ENCODE peak calls at places on chromosomes 12 and 14, in eight cellular contexts. R, P, D, G, A, F, B and U are unnamed samples. For H3K4me1, the result is how much of the 10 kb centered on the place peaks cover.

GRCh38 chr12:34300376-34301250 is 278.3 kb downstream of the ALG10 start:
- DNase-seq in A (no peak), G (no peak), D (no peak), F (no peak), P (no peak), R (no peak), B (no peak), U (no peak)

GRCh38 chr12:68675098-68675842 is 11.5 kb upstream of the NUP107 start:
- DNase-seq in G (no peak), R (no peak), B (no peak), F (peak), D (no peak), A (peak), P (no peak), U (no peak)

GRCh38 chr14:47332099-47332498 is 343.3 kb downstream of the MDGA2 start:
- DNase-seq in F (no peak), P (no peak), D (no peak), G (no peak), R (no peak), A (no peak), B (no peak), U (no peak)

GRCh38 chr12:112686373-112686772 is 105.2 kb upstream of the RPH3A start:
- DNase-seq in B (no peak), A (no peak), G (no peak), P (no peak), D (no peak), F (no peak), R (no peak), U (no peak)

GRCh38 chr12:14578646-14579045 is 11.0 kb upstream of the PLBD1 start:
- DNase-seq in B (no peak), P (no peak), G (no peak), R (no peak), D (no peak), F (no peak), A (no peak), U (no peak)

GRCh38 chr12:70711831-70712230 is 74.6 kb upstream of the PTPRB start:
- DNase-seq in F (no peak), B (no peak), R (no peak), P (no peak), G (no peak), D (no peak), A (no peak), U (no peak)

GRCh38 chr12:7638764-7639570 is 26.7 kb downstream of the APOBEC1 start:
- DNase-seq in R (peak), F (peak), B (peak), P (peak), A (peak), G (peak), D (peak), U (peak)

GRCh38 chr12:100427078-100427477 is 46.6 kb upstream of the NR1H4 start:
- DNase-seq in G (peak), D (no peak), P (no peak), B (no peak), A (no peak), F (no peak), R (peak), U (no peak)

GRCh38 chr12:105053116-105053572 is 31.1 kb downstream of the ALDH1L2 start:
- DNase-seq in B (peak), R (peak), G (peak), D (peak), A (peak), F (peak), P (peak), U (peak)

GRCh38 chr12:8941691-8942478 is 7.6 kb downstream of the M6PR start:
- DNase-seq in A (no peak), F (no peak), D (no peak), P (no peak), B (no peak), G (no peak), R (no peak), U (no peak)

GRCh38 chr14:67241416-67242362 is at the start of gene PALS1:
- DNase-seq in B (peak), D (no peak), R (peak), F (no peak), A (no peak), P (no peak), G (no peak), U (no peak)

GRCh38 chr14:37035401-37035800 is 137.0 kb downstream of the SLC25A21 start:
- DNase-seq in F (no peak), A (no peak), R (no peak), B (no peak), G (no peak), D (no peak), P (no peak), U (no peak)

GRCh38 chr12:58489394-58489793 is 430.9 kb downstream of the LRIG3 start:
- DNase-seq in A (no peak), B (no peak), D (no peak), P (no peak), F (no peak), R (no peak), G (no peak), U (no peak)

GRCh38 chr14:99673328-99674063 is 10.6 kb upstream of the CYP46A1 start:
- DNase-seq in D (no peak), G (no peak), R (no peak), A (no peak), P (no peak), F (no peak), B (no peak), U (no peak)

GRCh38 chr12:107990325-107990724 is 138.8 kb upstream of the WSCD2 start:
- DNase-seq in B (peak), A (no peak), R (peak), F (peak), D (peak), P (no peak), G (no peak), U (no peak)

GRCh38 chr12:6294533-6295186 is 15.8 kb upstream of the PLEKHG6 start:
- DNase-seq in G (no peak), D (no peak), P (no peak), R (no peak), B (no peak), A (no peak), F (peak), U (no peak)

GRCh38 chr12:112107728-112108447 is 695 bp downstream of the NAA25 start:
- DNase-seq in G (no peak), D (no peak), F (peak), P (no peak), B (peak), A (no peak), R (no peak), U (peak)

GRCh38 chr12:43776498-43776897 is 17.7 kb downstream of the IRAK4 start:
- DNase-seq in P (no peak), D (peak), F (no peak), R (peak), A (no peak), B (peak), G (no peak), U (no peak)

GRCh38 chr12:114680498-114681148 is 3.4 kb downstream of the TBX3 start:
- DNase-seq in P (no peak), R (no peak), D (no peak), B (no peak), F (no peak), G (no peak), A (no peak), U (no peak)

GRCh38 chr14:89773644-89774316 is 180.8 kb downstream of the EFCAB11 start:
- DNase-seq in F (peak), A (peak), P (peak), B (no peak), D (no peak), G (no peak), R (no peak), U (no peak)

GRCh38 chr12:125406131-125406530 is 340.9 kb downstream of the AACS start:
- DNase-seq in P (no peak), R (no peak), A (no peak), F (no peak), G (no peak), D (no peak), B (no peak), U (no peak)

GRCh38 chr12:131855521-131856142 is 27.4 kb downstream of the MMP17 start:
- DNase-seq in B (no peak), P (no peak), F (no peak), A (no peak), R (no peak), G (no peak), D (no peak), U (no peak)

GRCh38 chr14:92341791-92342190 is 18.8 kb downstream of the SLC24A4 start:
- DNase-seq in R (no peak), G (no peak), A (no peak), P (no peak), D (no peak), F (no peak), B (no peak), U (no peak)

GRCh38 chr12:77213316-77213715 is 147.9 kb upstream of the E2F7 start:
- DNase-seq in P (no peak), B (no peak), D (no peak), G (no peak), A (peak), R (no peak), F (peak), U (no peak)

GRCh38 chr12:98696036-98696646 is 51.1 kb downstream of the APAF1 start:
- DNase-seq in G (no peak), D (no peak), P (no peak), A (no peak), R (no peak), B (no peak), F (no peak), U (no peak)

GRCh38 chr14:87430810-87431209 is 562.2 kb downstream of the GALC start:
- DNase-seq in F (no peak), R (no peak), D (no peak), A (no peak), P (no peak), G (peak), B (no peak), U (no peak)

GRCh38 chr12:109385339-109386078 is 37.8 kb downstream of the MYO1H start:
- DNase-seq in D (no peak), R (peak), A (no peak), G (peak), P (no peak), F (no peak), B (peak), U (no peak)

GRCh38 chr14:21068521-21069387 is 1.4 kb upstream of the ARHGEF40 start:
- DNase-seq in R (peak), B (peak), F (peak), A (peak), P (no peak), G (no peak), D (peak), U (no peak)

GRCh38 chr12:130775953-130776856 is 60.1 kb upstream of the RIMBP2 start:
- DNase-seq in A (no peak), G (no peak), B (no peak), P (no peak), R (peak), F (peak), D (no peak), U (peak)

GRCh38 chr12:13154027-13154538 is 42.4 kb upstream of the EMP1 start:
- DNase-seq in R (no peak), B (no peak), F (no peak), P (no peak), G (no peak), D (no peak), A (no peak), U (no peak)

GRCh38 chr12:91926810-91927209 is 218.8 kb downstream of the BTG1 start:
- DNase-seq in F (no peak), P (no peak), D (no peak), A (no peak), R (no peak), B (no peak), G (peak), U (no peak)

GRCh38 chr14:90109858-90110257 is 48.1 kb downstream of the KCNK13 start:
- DNase-seq in P (peak), G (no peak), A (no peak), D (no peak), R (peak), B (peak), F (no peak), U (no peak)

GRCh38 chr12:6347367-6348338 is 5.8 kb upstream of the TNFRSF1A start:
- DNase-seq in B (no peak), D (no peak), P (no peak), G (no peak), F (no peak), R (no peak), A (peak), U (peak)

GRCh38 chr12:55829967-55830600 is 697 bp upstream of the DNAJC14 start:
- DNase-seq in F (peak), D (peak), A (peak), G (no peak), B (peak), P (no peak), R (no peak), U (peak)

GRCh38 chr14:97640031-97640430 is 842.8 kb downstream of the VRK1 start:
- DNase-seq in A (no peak), F (no peak), D (no peak), G (no peak), B (no peak), R (no peak), P (no peak), U (no peak)

GRCh38 chr14:21656980-21657379 is 3.3 kb downstream of the OR4E2 start:
- DNase-seq in R (no peak), G (no peak), A (no peak), B (no peak), F (no peak), D (no peak), P (no peak), U (no peak)

GRCh38 chr12:7433276-7433822 is 10.6 kb downstream of the CD163L1 start:
- DNase-seq in B (no peak), R (peak), F (no peak), D (no peak), A (no peak), P (no peak), G (no peak), U (no peak)

GRCh38 chr14:104361921-104362681 is 217.5 kb upstream of the C14orf180 start:
- DNase-seq in R (no peak), P (no peak), A (peak), B (peak), D (no peak), G (no peak), F (no peak), U (peak)

GRCh38 chr14:59511916-59512530 is 27.7 kb downstream of the JKAMP start:
- DNase-seq in P (peak), D (no peak), G (no peak), B (peak), A (no peak), R (no peak), F (peak), U (no peak)

GRCh38 chr12:117506333-117506732 is 144.9 kb upstream of the NOS1 start:
- DNase-seq in D (no peak), R (no peak), F (no peak), G (no peak), P (no peak), B (no peak), A (no peak), U (no peak)

GRCh38 chr12:117514016-117514415 is 152.6 kb upstream of the NOS1 start:
- DNase-seq in F (no peak), G (no peak), P (no peak), R (no peak), A (peak), B (no peak), D (peak), U (no peak)

GRCh38 chr12:117513353-117513752 is 151.9 kb upstream of the NOS1 start:
- DNase-seq in F (no peak), B (no peak), G (no peak), D (peak), A (peak), P (no peak), R (no peak), U (no peak)

GRCh38 chr12:117507547-117507946 is 146.1 kb upstream of the NOS1 start:
- DNase-seq in P (no peak), G (no peak), R (no peak), F (no peak), B (no peak), D (peak), A (peak), U (no peak)

DNA sequence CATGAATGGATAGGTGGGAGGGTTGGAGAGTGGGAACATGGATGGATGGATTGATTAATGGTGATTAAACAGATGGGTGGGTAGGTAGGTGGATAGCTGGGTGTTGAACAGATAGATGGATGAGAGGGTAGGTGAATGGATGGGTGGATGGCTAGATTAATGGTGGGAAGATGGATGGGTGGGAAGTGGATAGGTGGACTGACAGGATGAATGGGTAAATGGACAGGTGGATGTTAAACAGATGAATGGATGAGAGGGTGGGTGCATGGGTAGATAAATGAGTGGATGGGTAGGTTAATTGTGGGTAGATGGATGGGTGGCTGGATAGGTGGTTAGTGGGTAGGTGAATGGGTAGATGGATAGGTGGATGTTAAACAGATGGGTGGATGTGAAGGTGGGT is 147.0 kb upstream of the NOS1 start:
- DNase-seq in B (no peak), P (no peak), D (no peak), A (no peak), R (no peak), G (no peak), F (no peak), U (no peak)
- TF ChIP-seq POLR2AphosphoS5 in B (no peak), P (no peak), D (no peak), A (no peak), R (no peak), G (no peak), F (no peak), U (no peak)

GRCh38 chr14:61103541-61104339 is 122.7 kb downstream of the SLC38A6 start:
- DNase-seq in G (peak), F (peak), P (peak), A (no peak), B (peak), D (no peak), R (peak), U (no peak)
- H3K4me1 ChIP-seq in G (under half), F (under half), P (under half), A (under half), B (under half), D (under half), R (under half), U (under half)

GRCh38 chr14:68842298-68842697 is 49.4 kb upstream of the ZFP36L1 start:
- DNase-seq in G (no peak), B (no peak), F (no peak), A (no peak), R (no peak), D (no peak), P (no peak), U (no peak)
- TF ChIP-seq POLR2AphosphoS5 in G (no peak), B (no peak), F (no peak), A (no peak), R (no peak), D (no peak), P (no peak), U (no peak)

GRCh38 chr12:48677782-48678181 is 4.3 kb downstream of the KANSL2 start:
- DNase-seq in B (no peak), D (no peak), F (no peak), P (no peak), A (no peak), R (no peak), G (no peak), U (no peak)
- H3K4me1 ChIP-seq in B (under half), D (under half), F (under half), P (under half), A (half or more), R (under half), G (under half), U (under half)

GRCh38 chr14:94378527-94379290 is 9.7 kb downstream of the SERPINA1 start:
- DNase-seq in G (no peak), P (no peak), B (no peak), D (no peak), R (no peak), F (no peak), A (no peak), U (no peak)
- TF ChIP-seq POLR2AphosphoS5 in G (no peak), P (no peak), B (no peak), D (no peak), R (no peak), F (no peak), A (no peak), U (no peak)

GRCh38 chr12:106776897-106777296 is 2.4 kb downstream of the RIC8B start:
- DNase-seq in F (no peak), B (no peak), A (no peak), G (no peak), R (no peak), P (no peak), D (no peak), U (no peak)

GRCh38 chr12:106771425-106771824 is 3.1 kb upstream of the RIC8B start:
- DNase-seq in R (no peak), D (no peak), G (no peak), B (no peak), P (no peak), A (no peak), F (no peak), U (no peak)

GRCh38 chr12:106773286-106773685 is 1.2 kb upstream of the RIC8B start:
- DNase-seq in P (no peak), F (no peak), A (no peak), D (no peak), R (no peak), B (peak), G (no peak), U (no peak)

GRCh38 chr12:106774808-106775524 is 484 bp downstream of the RIC8B start:
- DNase-seq in G (no peak), D (no peak), P (no peak), R (no peak), B (peak), F (no peak), A (no peak), U (no peak)

GRCh38 chr12:106773945-106774807 is at the start of gene RIC8B:
- DNase-seq in F (peak), G (peak), R (peak), B (peak), D (peak), P (peak), A (peak), U (peak)
- H3K4me1 ChIP-seq in F (under half), G (under half), R (under half), B (under half), D (under half), P (under half), A (under half), U (under half)

GRCh38 chr14:77799863-77800730 is at the start of gene ADCK1:
- DNase-seq in R (peak), B (peak), P (no peak), F (peak), D (peak), A (peak), G (no peak), U (peak)
- TF ChIP-seq POLR2AphosphoS5 in R (peak), B (peak), P (peak), F (peak), D (peak), A (peak), G (peak), U (peak)

DNA sequence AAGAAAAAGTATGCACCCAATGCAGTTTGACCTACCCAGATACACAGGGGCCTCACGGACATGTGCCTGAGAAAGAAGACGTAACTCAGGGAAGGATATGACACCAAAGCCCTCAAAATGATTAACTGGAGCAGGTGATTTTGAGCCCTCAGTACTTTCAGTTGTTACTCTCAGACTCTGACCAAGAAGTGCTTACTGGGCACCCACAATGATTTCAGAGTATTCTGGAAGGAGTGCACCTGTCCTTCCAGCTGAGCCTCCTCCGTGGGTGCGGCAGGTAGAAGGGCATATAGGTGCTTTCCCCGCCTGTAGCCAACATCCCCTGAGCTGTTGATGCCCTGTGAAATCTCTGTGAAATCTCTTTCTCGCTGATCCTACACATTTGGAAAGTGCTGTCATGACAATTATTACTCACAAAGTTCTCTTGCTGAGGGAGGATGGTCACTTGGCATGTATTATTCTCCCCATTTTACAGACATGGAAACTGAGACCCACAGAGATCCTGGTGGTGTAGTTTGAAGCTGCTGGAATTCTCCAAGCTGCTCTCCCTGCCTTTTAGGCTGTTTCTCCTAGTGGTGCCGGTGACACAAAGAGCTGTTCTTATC is 154.3 kb upstream of the CCND2 start:
- DNase-seq in G (no peak), A (no peak), F (peak), B (no peak), R (no peak), D (no peak), P (no peak), U (no peak)
- H3K4me1 ChIP-seq in G (under half), A (under half), F (under half), B (under half), R (under half), D (under half), P (under half), U (under half)